ENCODE peak calls at places on chromosomes 4 and X, in four cellular contexts. Q is memory B cell, O is NCI-H774, M is body of pancreas. U is an unnamed sample.

GRCh38 chr4:130080872-130081451 is 985.0 kb downstream of the C4orf33 start:
- DNase-seq in Q (no peak), O (no peak), M (no peak), U (no peak)

GRCh38 chr4:145618210-145618911 is 824 bp upstream of the MMAA start:
- DNase-seq in Q (no peak), O (no peak), M (peak; percentile 27), U (no peak)

GRCh38 chr4:182453830-182454229 is 210.6 kb downstream of the TENM3 start:
- DNase-seq in O (no peak), Q (no peak), M (no peak), U (no peak)

GRCh38 chrX:122913134-122913533 is 270.9 kb upstream of the GRIA3 start:
- DNase-seq in M (no peak), Q (no peak), O (no peak), U (no peak)

GRCh38 chrX:129649268-129650182 is 5.2 kb downstream of the APLN start:
- DNase-seq in O (no peak), Q (no peak), M (no peak), U (no peak)

GRCh38 chrX:13223868-13224555 is 95.8 kb downstream of the ATXN3L start:
- DNase-seq in M (peak; percentile 12), Q (no peak), O (peak; percentile 29), U (no peak)

GRCh38 chr4:135508006-135508714 is 1306.6 kb upstream of the PABPC4L start:
- DNase-seq in M (no peak), Q (no peak), O (no peak), U (no peak)

GRCh38 chr4:113394730-113395530 is 345.5 kb downstream of the ANK2 start:
- DNase-seq in O (peak; percentile 57), Q (peak; percentile 70), M (peak; percentile 55), U (peak; percentile 28)

GRCh38 chr4:11469900-11470708 is 41.4 kb upstream of the HS3ST1 start:
- DNase-seq in M (no peak), Q (no peak), O (no peak), U (no peak)

GRCh38 chr4:27524224-27524623 is 663.6 kb downstream of the STIM2 start:
- DNase-seq in O (no peak), M (no peak), Q (no peak), U (no peak)

GRCh38 chr4:3851211-3851610 is 85.0 kb downstream of the ADRA2C start:
- DNase-seq in Q (no peak), M (no peak), O (no peak), U (no peak)

GRCh38 chrX:133676344-133677122 is 261.2 kb upstream of the GPC4 start:
- DNase-seq in M (peak; percentile 18), Q (no peak), O (peak; percentile 90), U (no peak)

GRCh38 chr4:184942447-184943425 is 75.6 kb upstream of the HELT start:
- DNase-seq in M (no peak), Q (no peak), O (no peak), U (no peak)

GRCh38 chrX:153673398-153674218 is at the start of gene PNCK:
- DNase-seq in Q (no peak), O (no peak), M (no peak), U (no peak)

GRCh38 chrX:17226736-17227135 is 148.3 kb upstream of the NHS start:
- DNase-seq in O (no peak), M (no peak), Q (no peak), U (no peak)

GRCh38 chr4:150789864-150790263 is 207.9 kb downstream of the MAB21L2 start:
- DNase-seq in O (no peak), M (no peak), Q (no peak), U (no peak)

GRCh38 chr4:160091631-160092030 is 988.8 kb downstream of the RAPGEF2 start:
- DNase-seq in O (no peak), Q (no peak), M (no peak), U (no peak)

GRCh38 chrX:23911436-23911835 is 3.6 kb downstream of the CXorf58 start:
- DNase-seq in Q (no peak), M (no peak), O (no peak), U (no peak)

GRCh38 chr4:122012735-122013134 is 60.9 kb upstream of the TRPC3 start:
- DNase-seq in Q (no peak), O (no peak), M (no peak), U (no peak)

GRCh38 chr4:101025755-101026154 is 321.6 kb downstream of the PPP3CA start:
- DNase-seq in O (no peak), Q (no peak), M (no peak), U (no peak)

GRCh38 chr4:18579222-18579621 is 557.7 kb upstream of the LCORL start:
- DNase-seq in O (no peak), M (no peak), Q (no peak), U (no peak)

GRCh38 chrX:130351567-130351966 is 11.8 kb downstream of the SLC25A14 start:
- DNase-seq in O (no peak), M (no peak), Q (no peak), U (no peak)

GRCh38 chr4:60663769-60664168 is 536.4 kb upstream of the ADGRL3 start:
- DNase-seq in O (no peak), M (no peak), Q (no peak), U (no peak)

GRCh38 chr4:184595430-184595829 is 53.8 kb downstream of the CASP3 start:
- DNase-seq in M (no peak), O (no peak), Q (no peak), U (no peak)

GRCh38 chr4:185921583-185922555 is 109.9 kb upstream of the SORBS2 start:
- DNase-seq in O (no peak), M (no peak), Q (no peak), U (no peak)

GRCh38 chr4:18689308-18689915 is 667.9 kb upstream of the LCORL start:
- DNase-seq in M (peak; percentile 65), Q (peak; percentile 32), O (peak; percentile 43), U (no peak)

GRCh38 chrX:130896026-130896425 is 7.0 kb downstream of the ENOX2 start:
- DNase-seq in M (no peak), O (no peak), Q (no peak), U (no peak)

GRCh38 chrX:129359269-129359668 is 164.0 kb downstream of the SMARCA1 start:
- DNase-seq in O (no peak), Q (no peak), M (no peak), U (no peak)

GRCh38 chr4:130403221-130403620 is 1307.3 kb downstream of the C4orf33 start:
- DNase-seq in Q (no peak), M (no peak), O (no peak), U (no peak)

GRCh38 chr4:41880840-41881831 is 54.1 kb upstream of the TMEM33 start:
- DNase-seq in O (no peak), M (no peak), Q (no peak), U (no peak)

GRCh38 chrX:13934731-13935130 is 95.0 kb downstream of the GEMIN8 start:
- DNase-seq in O (no peak), Q (no peak), M (no peak), U (no peak)

GRCh38 chr4:169439244-169439643 is 168.5 kb upstream of the SH3RF1 start:
- DNase-seq in O (no peak), Q (no peak), M (no peak), U (no peak)

U was measured in GM18507.